ENCODE peak calls at places on chromosomes 2 and 18, in six cellular contexts. N is HepG2, Q is A549, Y is K562, D is endothelial cell of umbilical vein, R is GM12878. Z is an unnamed sample.

GRCh38 chr2:206275274-206276160 is 1.1 kb downstream of the ZDBF2 start:
- DNase-seq in N (no peak), Q (no peak), Y (no peak), D (peak), R (peak), Z (peak)

GRCh38 chr2:160632576-160632975 is 139.0 kb upstream of the RBMS1 start:
- DNase-seq in N (no peak), Q (no peak), Y (no peak), D (no peak), R (no peak), Z (no peak)

GRCh38 chr2:171923206-171923605 is 945 bp downstream of the HAT1 start:
- DNase-seq in N (peak), Q (no peak), Y (peak), D (peak), R (no peak), Z (peak)

GRCh38 chr2:241965931-241966412 is 96.4 kb downstream of the RTP5 start:
- DNase-seq in N (peak), Q (no peak), Y (peak), D (peak), R (peak), Z (peak)

GRCh38 chr2:121479882-121480522 is 50.7 kb upstream of the RNU4ATAC start:
- DNase-seq in N (no peak), Q (no peak), Y (peak), D (peak), R (no peak), Z (peak)

GRCh38 chr2:34480366-34480765 is 881.3 kb upstream of the FAM98A start:
- DNase-seq in N (no peak), Q (no peak), Y (no peak), D (no peak), R (no peak), Z (no peak)

GRCh38 chr2:3476386-3477033 is 42.8 kb downstream of the ADI1 start:
- DNase-seq in N (peak), Q (no peak), Y (no peak), D (no peak), R (no peak), Z (no peak)

GRCh38 chr18:27042177-27042576 is 142.9 kb downstream of the CHST9 start:
- DNase-seq in N (peak), Q (no peak), Y (no peak), D (no peak), R (no peak), Z (no peak)

GRCh38 chr2:54528311-54528945 is 72.3 kb downstream of the SPTBN1 start:
- DNase-seq in N (no peak), Q (no peak), Y (no peak), D (no peak), R (no peak), Z (no peak)

GRCh38 chr2:72157871-72158771 is 10.5 kb upstream of the CYP26B1 start:
- DNase-seq in N (no peak), Q (no peak), Y (no peak), D (no peak), R (no peak), Z (no peak)

GRCh38 chr2:43465234-43465633 is 130.6 kb downstream of the THADA start:
- DNase-seq in N (no peak), Q (no peak), Y (no peak), D (no peak), R (no peak), Z (no peak)

GRCh38 chr18:45864081-45864480 is 38.6 kb downstream of the SIGLEC15 start:
- DNase-seq in N (no peak), Q (no peak), Y (no peak), D (no peak), R (no peak), Z (no peak)

GRCh38 chr2:202049840-202050239 is 16.2 kb downstream of the FZD7 start:
- DNase-seq in N (no peak), Q (no peak), Y (peak), D (no peak), R (no peak), Z (no peak)

GRCh38 chr2:202054716-202055115 is 18.3 kb upstream of the KIAA2012 start:
- DNase-seq in N (no peak), Q (no peak), Y (no peak), D (no peak), R (no peak), Z (no peak)

GRCh38 chr2:202051499-202052161 is 18.0 kb downstream of the FZD7 start:
- DNase-seq in N (no peak), Q (no peak), Y (no peak), D (no peak), R (no peak), Z (no peak)

GRCh38 chr2:202050652-202051051 is 17.0 kb downstream of the FZD7 start:
- DNase-seq in N (no peak), Q (no peak), Y (no peak), D (no peak), R (no peak), Z (no peak)

DNA sequence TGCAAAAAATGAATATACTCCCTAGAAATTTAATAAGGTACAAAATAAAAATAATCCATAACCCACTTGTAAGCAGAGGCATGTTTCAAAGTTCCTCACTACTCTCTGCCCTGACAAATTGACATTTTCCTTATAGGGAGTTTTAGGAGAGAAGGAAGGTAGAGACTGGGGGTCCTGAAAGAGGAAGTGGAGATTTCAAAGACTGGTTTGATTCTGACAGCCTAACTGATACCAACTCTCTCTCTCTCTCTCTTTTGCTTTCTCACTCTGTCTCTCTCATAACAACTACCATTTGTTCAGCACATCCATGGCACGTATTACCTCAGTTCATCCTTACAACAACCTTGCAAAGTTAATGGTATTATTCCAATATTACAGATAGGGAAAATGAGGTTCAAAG is 18.6 kb downstream of the FZD7 start:
- DNase-seq in N (no peak), Q (no peak), Y (no peak), D (no peak), R (no peak), Z (no peak)
- H3K4me3 ChIP-seq in N (no peak), Q (no peak), Y (no peak), D (no peak), R (no peak), Z (no peak)

GRCh38 chr2:182186132-182186735 is 200.6 kb downstream of the PPP1R1C start:
- DNase-seq in N (peak), Q (peak), Y (peak), D (peak), R (no peak), Z (peak)
- TF ChIP-seq CTCF in N (peak), Q (peak), Y (peak), D (peak), R (peak), Z (peak)

DNA sequence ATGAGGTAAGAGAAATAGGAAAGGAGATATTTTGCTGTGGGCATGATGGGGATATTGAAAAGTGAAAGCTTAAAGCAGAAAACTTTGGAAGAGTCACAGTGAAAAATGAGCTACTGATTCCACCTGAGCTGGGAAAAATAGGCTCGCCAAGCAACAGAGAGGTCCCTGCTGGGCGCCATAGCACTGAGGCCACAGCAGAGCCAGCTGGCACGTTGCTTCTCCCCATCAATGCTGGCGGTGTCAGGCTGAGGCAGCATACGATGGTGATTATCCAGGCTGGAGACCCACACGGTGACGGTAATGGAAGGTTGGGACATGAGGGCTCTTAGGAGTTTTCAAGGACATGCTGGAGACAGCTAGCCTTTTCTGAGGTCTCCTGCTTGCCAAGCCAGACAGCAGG is 25.8 kb upstream of the DTNB start:
- DNase-seq in N (no peak), Q (no peak), Y (no peak), D (no peak), R (no peak), Z (no peak)
- TF ChIP-seq MYC in N (no peak), Q (no peak), Y (no peak), D (no peak), R (no peak), Z (no peak)

DNA sequence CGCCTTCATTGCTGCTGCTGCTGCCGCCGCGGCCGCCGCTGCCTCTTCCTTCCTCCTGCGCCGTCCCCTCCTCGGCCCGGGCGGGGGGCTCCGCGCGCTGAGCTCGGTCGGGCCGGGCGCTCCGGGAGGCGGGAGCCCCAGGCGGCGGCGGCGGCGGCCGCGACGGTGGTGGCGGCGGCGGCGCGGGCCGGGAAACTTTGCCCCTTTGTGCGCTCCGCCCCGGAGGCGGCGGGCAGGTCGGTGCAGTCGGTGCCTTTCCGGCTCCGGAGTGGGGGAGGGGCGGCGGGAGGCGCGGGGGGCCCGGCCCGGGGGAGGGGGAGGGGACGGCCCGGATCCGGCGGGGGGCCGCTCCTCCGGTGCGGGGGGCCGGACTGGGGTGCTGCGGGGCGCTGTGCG is 210 bp downstream of the TET3 start:
- DNase-seq in N (peak), Q (peak), Y (peak), D (no peak), R (no peak), Z (no peak)
- H3K4me3 ChIP-seq in N (peak), Q (peak), Y (peak), D (peak), R (no peak), Z (no peak)

GRCh38 chr2:119638246-119638645 is 40.8 kb upstream of the TMEM177 start:
- DNase-seq in N (peak), Q (no peak), Y (no peak), D (no peak), R (no peak), Z (no peak)

GRCh38 chr2:119644186-119644585 is 34.8 kb upstream of the TMEM177 start:
- DNase-seq in N (no peak), Q (no peak), Y (no peak), D (peak), R (no peak), Z (no peak)

GRCh38 chr2:119638891-119639539 is 40.0 kb upstream of the TMEM177 start:
- DNase-seq in N (no peak), Q (no peak), Y (no peak), D (no peak), R (no peak), Z (no peak)

GRCh38 chr2:119645173-119645846 is 33.7 kb upstream of the TMEM177 start:
- DNase-seq in N (no peak), Q (no peak), Y (no peak), D (peak), R (no peak), Z (no peak)

GRCh38 chr2:119641562-119642258 is 37.3 kb upstream of the TMEM177 start:
- DNase-seq in N (peak), Q (peak), Y (peak), D (peak), R (peak), Z (peak)
- TF ChIP-seq CTCF in N (peak), Q (peak), Y (peak), D (peak), R (peak), Z (peak)

Z was measured in NB4.